ENCODE peak calls at places on chromosomes 12 and 14, in five cellular contexts. H is upper lobe of left lung, R is HCT116, F is upper lobe of right lung, P is tibial nerve. N is an unnamed sample.

GRCh38 chr14:52716160-52716559 is 9.2 kb downstream of the PSMC6 start:
- DNase-seq in H (no peak), R (no peak), F (no peak), P (no peak), N (no peak)

GRCh38 chr14:78970677-78971076 is 800.5 kb downstream of the NRXN3 start:
- DNase-seq in H (no peak), R (no peak), F (no peak), P (no peak), N (no peak)

GRCh38 chr12:92457458-92458195 is 245.2 kb upstream of the PLEKHG7 start:
- DNase-seq in H (no peak), R (no peak), F (no peak), P (no peak), N (no peak)

GRCh38 chr14:75514673-75515630 is 7.3 kb upstream of the BATF start:
- DNase-seq in H (peak; percentile 88), R (no peak), F (no peak), P (no peak), N (no peak)

GRCh38 chr12:93857279-93857894 is 180.2 kb downstream of the CRADD start:
- DNase-seq in H (no peak), R (no peak), F (no peak), P (no peak), N (peak; percentile 23)

GRCh38 chr14:20799955-20800544 is 2.6 kb downstream of the RNASE1 start:
- DNase-seq in H (no peak), R (no peak), F (peak; percentile 72), P (peak; percentile 31), N (no peak)

GRCh38 chr12:66533767-66534166 is 145.1 kb downstream of the GRIP1 start:
- DNase-seq in H (no peak), R (no peak), F (no peak), P (no peak), N (no peak)

GRCh38 chr14:94117856-94118255 is 7.3 kb downstream of the IFI27 start:
- DNase-seq in H (no peak), R (no peak), F (no peak), P (no peak), N (no peak)

GRCh38 chr12:48454675-48455074 is 17.7 kb upstream of the ANP32D start:
- DNase-seq in H (no peak), R (peak; percentile 31), F (no peak), P (no peak), N (no peak)

GRCh38 chr14:100609941-100610391 is 22.7 kb upstream of the BEGAIN start:
- DNase-seq in H (peak; percentile 52), R (no peak), F (peak; percentile 54), P (no peak), N (no peak)

GRCh38 chr12:8077207-8077606 is 4.9 kb upstream of the NECAP1 start:
- DNase-seq in H (no peak), R (no peak), F (no peak), P (no peak), N (peak; percentile 72)

GRCh38 chr14:37592288-37593274 is 2.5 kb downstream of the FOXA1 start:
- DNase-seq in H (peak; percentile 85), R (no peak), F (peak; percentile 73), P (no peak), N (no peak)

GRCh38 chr12:54958048-54958658 is 26.4 kb downstream of the TESPA1 start:
- DNase-seq in H (no peak), R (peak; percentile 53), F (no peak), P (peak; percentile 57), N (peak; percentile 29)

GRCh38 chr14:54169254-54169924 is 212.8 kb upstream of the BMP4 start:
- DNase-seq in H (no peak), R (peak; percentile 71), F (no peak), P (peak; percentile 7), N (peak; percentile 46)

GRCh38 chr14:83133986-83134664 is 1600.5 kb upstream of the SEL1L start:
- DNase-seq in H (no peak), R (no peak), F (no peak), P (no peak), N (no peak)

GRCh38 chr14:74324945-74325361 is 22.2 kb upstream of the ABCD4 start:
- DNase-seq in H (no peak), R (no peak), F (no peak), P (no peak), N (peak; percentile 71)

GRCh38 chr12:48824112-48824511 is 5.8 kb downstream of the CACNB3 start:
- DNase-seq in H (no peak), R (no peak), F (peak; percentile 79), P (no peak), N (peak; percentile 83)

GRCh38 chr14:22780105-22780679 is 13.7 kb downstream of the OXA1L start:
- DNase-seq in H (no peak), R (no peak), F (no peak), P (no peak), N (no peak)

GRCh38 chr12:3885179-3886094 is 12.2 kb upstream of the PARP11 start:
- DNase-seq in H (no peak), R (peak; percentile 8), F (no peak), P (peak; percentile 56), N (peak; percentile 11)

GRCh38 chr12:91332305-91332704 is 149.7 kb upstream of the DCN start:
- DNase-seq in H (no peak), R (no peak), F (no peak), P (no peak), N (no peak)

GRCh38 chr14:94074534-94074933 is 6.5 kb downstream of the DDX24 start:
- DNase-seq in H (no peak), R (no peak), F (no peak), P (no peak), N (no peak)

GRCh38 chr12:75177997-75178396 is 31.6 kb downstream of the KCNC2 start:
- DNase-seq in H (no peak), R (peak; percentile 86), F (no peak), P (no peak), N (peak; percentile 82)

GRCh38 chr12:123748661-123749060 is 13.4 kb upstream of the DNAH10 start:
- DNase-seq in H (no peak), R (no peak), F (no peak), P (no peak), N (peak; percentile 17)

GRCh38 chr14:51653855-51654548 is 2.3 kb downstream of the FRMD6 start:
- DNase-seq in H (no peak), R (no peak), F (no peak), P (no peak), N (no peak)

GRCh38 chr14:51651388-51652167 is at the start of gene FRMD6:
- DNase-seq in H (peak; percentile 96), R (peak; percentile 68), F (peak; percentile 92), P (peak; percentile 71), N (peak; percentile 90)

GRCh38 chr14:51654549-51654879 is 2.8 kb downstream of the FRMD6 start:
- DNase-seq in H (no peak), R (no peak), F (no peak), P (no peak), N (no peak)

GRCh38 chr14:51652168-51653095 is 722 bp downstream of the FRMD6 start:
- DNase-seq in H (peak; percentile 92), R (no peak), F (no peak), P (peak; percentile 35), N (peak; percentile 26)

DNA sequence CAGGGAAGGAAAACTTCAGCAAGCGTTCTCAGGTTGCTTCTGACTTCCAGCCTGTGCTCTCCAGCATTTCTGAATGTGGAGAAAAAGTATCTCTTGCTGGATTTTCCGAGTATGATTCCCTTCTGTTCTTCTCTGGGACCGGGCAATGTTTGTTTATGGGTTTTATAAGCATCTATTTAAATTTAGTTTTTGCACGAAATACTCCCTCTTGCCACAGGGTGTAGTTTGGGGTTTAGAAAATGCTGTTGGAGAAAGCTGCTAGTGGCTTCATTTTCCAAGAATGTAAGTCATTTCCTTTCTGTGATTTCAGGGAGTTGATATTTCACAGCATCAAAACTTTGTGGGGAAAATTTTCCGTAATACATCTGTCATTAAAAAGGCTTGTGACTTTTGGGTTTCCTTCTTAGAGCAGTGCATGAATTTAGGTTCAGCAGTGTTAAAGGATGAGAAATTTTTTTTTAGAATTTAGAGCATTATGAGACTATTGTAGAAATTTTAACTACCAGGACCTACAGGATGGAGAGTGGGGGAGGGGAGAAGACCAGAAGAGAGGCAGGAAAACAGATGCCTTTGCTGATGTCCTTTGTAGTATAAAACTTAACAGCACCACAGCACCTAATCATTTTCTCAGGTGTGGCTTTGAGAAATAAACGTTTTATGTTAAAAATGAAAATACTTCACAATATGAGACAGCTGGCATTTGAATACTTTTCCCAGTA is 1.5 kb downstream of the FRMD6 start:
- DNase-seq in H (no peak), R (no peak), F (no peak), P (peak; percentile 41), N (peak; percentile 23)
- H3K27ac ChIP-seq in H (peak overlapping the region; percentile 98), R (no peak overlapping the region), F (peak overlapping the region; percentile 67), P (peak overlapping the region; percentile 94), N (peak overlapping the region; percentile 96)

GRCh38 chr14:57999471-57999870 is 133.6 kb upstream of the SLC35F4 start:
- DNase-seq in H (no peak), R (no peak), F (no peak), P (no peak), N (no peak)
- TF ChIP-seq CTCF in H (no peak), R (no peak), F (no peak), P (no peak), N (no peak)

GRCh38 chr12:122009741-122010140 is 11.9 kb upstream of the BCL7A start:
- DNase-seq in H (peak; percentile 61), R (no peak), F (no peak), P (no peak), N (no peak)
- H3K27ac ChIP-seq in H (no peak overlapping the region), R (no peak overlapping the region), F (no peak overlapping the region), P (no peak overlapping the region), N (no peak overlapping the region)

DNA sequence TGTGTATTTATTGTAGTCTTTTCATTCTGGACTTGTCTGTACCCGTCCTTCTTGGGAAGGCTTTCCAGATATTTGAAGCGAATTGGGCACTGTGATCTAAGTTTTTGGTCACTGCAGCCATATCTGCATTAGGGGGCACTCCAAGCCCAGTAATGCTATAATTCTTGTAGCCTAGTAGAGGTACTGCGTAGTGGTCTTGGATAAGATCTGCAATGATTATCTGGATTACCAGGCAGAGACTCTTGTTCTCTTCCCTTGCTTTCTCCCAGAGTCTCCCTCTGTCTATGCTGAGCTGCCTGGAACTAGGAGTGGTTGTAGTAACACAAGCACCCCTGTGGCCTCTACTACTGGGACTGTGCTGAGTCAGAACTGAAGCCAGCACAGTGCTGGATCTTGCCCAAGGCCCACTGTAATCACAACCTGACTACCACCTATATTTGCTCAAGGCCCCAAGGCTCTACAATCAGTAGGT is 30.0 kb downstream of the SLC38A2 start:
- DNase-seq in H (no peak), R (peak; percentile 56), F (no peak), P (peak; percentile 24), N (no peak)
- TF ChIP-seq CTCF in H (peak; percentile 50), R (peak; percentile 82), F (peak; percentile 69), P (peak; percentile 50), N (no peak)

GRCh38 chr12:26298785-26299621 is 103.6 kb downstream of the SSPN start:
- DNase-seq in H (no peak), R (no peak), F (no peak), P (no peak), N (peak; percentile 88)
- H3K27ac ChIP-seq in H (peak overlapping the region; percentile 21), R (peak overlapping the region; percentile 32), F (peak overlapping the region; percentile 67), P (peak overlapping the region; percentile 73), N (no peak overlapping the region)

GRCh38 chr12:79300199-79300568 is 390.6 kb downstream of the PAWR start:
- DNase-seq in H (no peak), R (no peak), F (no peak), P (no peak), N (peak; percentile 2)
- TF ChIP-seq CTCF in H (no peak), R (no peak), F (no peak), P (no peak), N (no peak)